ENCODE peak calls at places on chromosome 17, in seven cellular contexts. P is HFFc6, B is heart left ventricle, J is bronchial epithelial cell, V is stomach, A is ascending aorta, K is Caco-2. I is an unnamed sample.

GRCh38 chr17:18326572-18326971 is 11.5 kb downstream of the SMCR8 start:
- DNase-seq in V (no peak), B (no peak), P (no peak), K (no peak), A (no peak), J (no peak), I (no peak)

GRCh38 chr17:75531724-75532090 is 6.2 kb downstream of the LLGL2 start:
- DNase-seq in K (peak), B (no peak), J (peak), V (no peak), A (no peak), P (no peak), I (no peak)

GRCh38 chr17:32443827-32444300 is 446 bp upstream of the PSMD11 start:
- DNase-seq in J (no peak), V (no peak), K (no peak), B (no peak), P (no peak), A (no peak), I (no peak)

GRCh38 chr17:10757658-10758057 is 27.8 kb upstream of the TMEM220 start:
- DNase-seq in P (no peak), V (no peak), J (no peak), A (no peak), K (no peak), B (no peak), I (no peak)

GRCh38 chr17:7640783-7641182 is 9.9 kb upstream of the ATP1B2 start:
- DNase-seq in J (no peak), B (no peak), A (no peak), P (no peak), K (no peak), V (no peak), I (no peak)

GRCh38 chr17:48760411-48760810 is 31.9 kb upstream of the HOXB13 start:
- DNase-seq in P (no peak), J (no peak), V (no peak), A (no peak), B (no peak), K (no peak), I (no peak)

GRCh38 chr17:30378191-30378796 is 433 bp upstream of the CPD start:
- DNase-seq in P (no peak), K (no peak), J (no peak), B (peak), V (peak), A (no peak), I (no peak)

GRCh38 chr17:60398227-60398959 is 6.5 kb upstream of the USP32 start:
- DNase-seq in P (no peak), J (no peak), K (no peak), A (no peak), V (no peak), B (no peak), I (no peak)

GRCh38 chr17:27239046-27239445 is 54.9 kb upstream of the WSB1 start:
- DNase-seq in P (no peak), V (no peak), A (no peak), J (no peak), K (no peak), B (no peak), I (no peak)

GRCh38 chr17:12089809-12090384 is 69.2 kb downstream of the MAP2K4 start:
- DNase-seq in J (peak), A (no peak), B (no peak), V (no peak), K (no peak), P (peak), I (no peak)

GRCh38 chr17:62627904-62628603 is 584 bp downstream of the MRC2 start:
- DNase-seq in P (peak), A (peak), B (no peak), K (no peak), V (no peak), J (no peak), I (no peak)

GRCh38 chr17:57649731-57650484 is 95.2 kb downstream of the CCDC182 start:
- DNase-seq in V (no peak), A (no peak), K (no peak), B (no peak), J (peak), P (no peak), I (no peak)

GRCh38 chr17:28901866-28902818 is 737 bp downstream of the DHRS13 start:
- DNase-seq in P (no peak), B (peak), K (peak), V (peak), A (peak), J (no peak), I (no peak)

GRCh38 chr17:742147-742793 is 9.8 kb downstream of the GEMIN4 start:
- DNase-seq in V (no peak), K (no peak), B (no peak), J (no peak), A (no peak), P (no peak), I (no peak)

GRCh38 chr17:50560185-50560824 is at the start of gene CACNA1G:
- DNase-seq in K (peak), P (peak), J (peak), V (peak), B (peak), A (peak), I (no peak)

GRCh38 chr17:61403846-61404701 is 4.4 kb downstream of the TBX2 start:
- DNase-seq in K (no peak), P (peak), V (no peak), A (no peak), B (no peak), J (peak), I (peak)

GRCh38 chr17:42120161-42121065 is 754 bp downstream of the KAT2A start:
- DNase-seq in P (no peak), B (no peak), V (no peak), K (no peak), J (no peak), A (no peak), I (no peak)

GRCh38 chr17:17609121-17609520 is 17.6 kb upstream of the PEMT start:
- DNase-seq in J (no peak), P (no peak), K (no peak), A (no peak), B (no peak), V (no peak), I (no peak)

GRCh38 chr17:77844681-77845080 is 113.8 kb upstream of the TNRC6C start:
- DNase-seq in P (no peak), J (no peak), V (no peak), K (no peak), B (no peak), A (peak), I (peak)

GRCh38 chr17:76599699-76600460 is 14.2 kb upstream of the ST6GALNAC2 start:
- DNase-seq in V (no peak), J (peak), K (no peak), B (no peak), P (no peak), A (no peak), I (no peak)

GRCh38 chr17:70345061-70345460 is 175.7 kb downstream of the KCNJ2 start:
- DNase-seq in P (no peak), K (no peak), V (no peak), J (no peak), A (no peak), B (no peak), I (no peak)

GRCh38 chr17:47720754-47721533 is 12.1 kb upstream of the TBX21 start:
- DNase-seq in A (no peak), J (peak), V (no peak), K (no peak), B (no peak), P (peak), I (no peak)

GRCh38 chr17:56300191-56300590 is 146.9 kb downstream of the ANKFN1 start:
- DNase-seq in B (no peak), A (no peak), P (no peak), K (no peak), J (no peak), V (no peak), I (no peak)

GRCh38 chr17:48601528-48602430 is 3.0 kb downstream of the HOXB6 start:
- DNase-seq in K (peak), B (no peak), P (no peak), J (no peak), V (no peak), A (no peak), I (no peak)

GRCh38 chr17:83144421-83145357 is 65.3 kb downstream of the METRNL start:
- DNase-seq in K (no peak), P (no peak), V (no peak), J (no peak), B (no peak), A (no peak), I (peak)

GRCh38 chr17:33964344-33964979 is 290.6 kb upstream of the CCL2 start:
- DNase-seq in A (no peak), K (no peak), B (no peak), V (no peak), P (no peak), J (no peak), I (no peak)

GRCh38 chr17:76714336-76714735 is 3.6 kb upstream of the MXRA7 start:
- DNase-seq in B (no peak), V (no peak), K (no peak), A (no peak), J (no peak), P (no peak), I (no peak)

GRCh38 chr17:74249966-74250365 is 24.1 kb upstream of the DNAI2 start:
- DNase-seq in P (no peak), A (no peak), K (no peak), J (no peak), V (no peak), B (peak), I (no peak)

GRCh38 chr17:75352079-75352569 is 53.4 kb downstream of the GRB2 start:
- DNase-seq in J (peak), A (no peak), V (peak), K (no peak), P (no peak), B (no peak), I (no peak)

GRCh38 chr17:61783556-61784304 is 79.6 kb downstream of the BRIP1 start:
- DNase-seq in J (no peak), B (no peak), A (no peak), V (no peak), K (no peak), P (no peak), I (no peak)

GRCh38 chr17:9195961-9196668 is 174.8 kb downstream of the NTN1 start:
- DNase-seq in P (no peak), A (no peak), B (no peak), V (no peak), J (no peak), K (peak), I (no peak)

GRCh38 chr17:6936370-6937028 is 59.4 kb upstream of the ALOX12 start:
- DNase-seq in A (no peak), V (no peak), K (no peak), J (no peak), B (peak), P (peak), I (no peak)

GRCh38 chr17:48297825-48298224 is 132.2 kb downstream of the SKAP1 start:
- DNase-seq in A (no peak), K (no peak), J (no peak), B (no peak), V (no peak), P (no peak), I (no peak)

GRCh38 chr17:40122944-40123810 is 1.4 kb downstream of the MSL1 start:
- DNase-seq in P (no peak), B (peak), V (no peak), K (peak), A (no peak), J (no peak), I (no peak)

GRCh38 chr17:13465678-13466077 is 136.1 kb downstream of the HS3ST3A1 start:
- DNase-seq in K (no peak), J (no peak), V (no peak), P (no peak), A (no peak), B (no peak), I (no peak)

GRCh38 chr17:336110-337021 is 16.2 kb downstream of the RPH3AL start:
- DNase-seq in J (no peak), V (peak), K (peak), P (no peak), B (peak), A (peak), I (no peak)

GRCh38 chr17:47629826-47630225 is 19.9 kb upstream of the KPNB1 start:
- DNase-seq in A (no peak), B (no peak), K (no peak), P (no peak), J (no peak), V (no peak), I (no peak)

DNA sequence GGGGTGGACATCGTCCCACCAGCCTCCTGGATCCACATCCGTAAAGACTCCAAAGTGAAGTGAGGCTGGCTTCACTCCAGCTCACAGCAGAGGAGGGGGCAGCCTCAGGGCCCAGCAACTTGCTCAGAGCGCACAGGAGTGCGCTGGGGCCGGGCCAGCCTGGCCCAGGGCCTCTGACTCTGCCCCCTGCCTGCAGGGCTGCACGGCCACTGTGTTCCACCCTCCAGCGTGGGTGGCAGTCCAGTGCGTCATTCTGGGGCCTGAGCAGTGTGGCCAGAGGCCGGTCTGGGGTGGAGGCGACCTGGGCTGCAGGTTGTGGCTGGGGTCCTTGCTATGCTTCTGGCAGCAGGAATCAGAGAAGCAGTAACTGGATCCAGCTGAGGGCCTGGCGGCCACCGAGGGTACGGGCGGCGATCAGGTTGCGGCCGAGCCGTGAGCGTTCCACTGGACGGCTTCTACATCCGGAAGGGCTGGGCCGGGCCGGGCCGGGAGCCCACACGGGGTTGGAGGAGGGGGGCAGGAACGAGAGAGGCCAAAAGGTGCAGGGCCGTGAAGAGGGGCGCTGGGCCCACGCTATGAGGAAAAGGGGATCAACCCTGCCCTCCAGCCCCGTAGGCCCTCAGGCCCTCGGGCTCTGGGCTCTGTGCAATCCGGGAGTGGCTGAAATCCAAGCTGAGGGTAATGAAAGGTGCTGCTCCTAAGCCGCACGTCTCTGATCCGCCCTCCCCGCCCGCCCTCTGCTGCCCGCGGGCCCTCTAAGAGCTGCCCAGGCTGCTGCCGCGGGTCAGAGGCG is at the start of gene FSCN2:
- DNase-seq in P (no peak), K (no peak), B (no peak), A (no peak), V (peak), J (no peak), I (no peak)
- TF ChIP-seq CTCF in P (peak), K (no peak), B (no peak), A (no peak), V (peak), J (no peak), I (peak)

DNA sequence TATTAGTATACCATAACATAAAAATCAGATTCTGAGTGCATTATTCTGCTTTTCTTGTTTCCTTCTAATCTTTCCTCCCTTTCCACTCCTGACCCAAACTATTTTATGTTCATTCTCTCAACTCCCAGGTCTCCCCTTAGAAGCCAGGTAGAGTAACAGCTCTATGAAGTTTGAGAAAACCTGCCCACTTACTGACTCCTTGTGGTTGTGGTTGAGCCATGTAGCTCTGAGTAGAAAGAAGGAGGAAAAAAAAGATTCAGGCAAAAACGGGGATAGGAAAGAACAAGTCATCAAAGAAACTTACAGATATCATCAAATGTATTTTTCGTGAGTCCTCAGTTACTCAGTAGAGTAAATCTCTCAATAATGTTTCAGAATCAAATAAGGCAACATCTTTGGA is 216.7 kb downstream of the PMP22 start:
- DNase-seq in V (no peak), J (peak), A (no peak), B (no peak), P (no peak), K (no peak), I (no peak)
- TF ChIP-seq CTCF in V (no peak), J (no peak), A (no peak), B (no peak), P (no peak), K (no peak), I (peak)

GRCh38 chr17:38871247-38871991 is 1.6 kb downstream of the LASP1 start:
- DNase-seq in B (peak), J (peak), V (peak), A (peak), K (peak), P (peak), I (no peak)
- TF ChIP-seq CTCF in B (no peak), J (peak), V (no peak), A (no peak), K (no peak), P (peak), I (peak)

DNA sequence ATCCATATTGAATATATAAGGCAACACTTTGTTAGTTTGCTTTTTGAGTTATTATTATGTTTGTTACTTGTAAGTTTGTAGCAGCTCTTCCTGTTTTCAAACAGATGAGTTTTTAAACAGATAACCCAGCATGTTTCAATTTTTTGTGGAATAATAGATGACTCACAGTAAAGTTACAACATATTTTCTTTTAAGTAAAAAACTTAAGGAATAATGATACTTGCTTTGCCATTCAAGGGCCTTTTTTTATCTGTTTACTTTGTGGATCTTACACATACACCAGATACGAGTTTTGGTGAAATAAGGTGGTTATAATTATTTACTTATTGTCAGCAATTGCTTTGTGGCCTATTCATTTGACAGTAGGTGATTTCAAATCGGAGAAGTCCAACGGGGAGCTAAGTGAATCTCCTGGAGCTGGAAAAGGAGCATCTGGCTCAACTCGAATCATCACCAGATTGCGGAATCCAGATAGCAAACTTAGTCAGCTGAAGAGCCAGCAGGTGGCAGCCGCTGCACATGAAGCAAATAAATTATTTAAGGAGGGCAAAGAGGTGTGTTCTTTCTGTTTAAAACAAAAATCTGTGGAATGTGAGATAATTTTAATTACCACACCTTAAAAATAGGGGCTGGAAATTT is 66.3 kb downstream of the BPTF start:
- DNase-seq in A (no peak), V (no peak), K (peak), J (peak), P (peak), B (no peak), I (no peak)
- TF ChIP-seq CTCF in A (no peak), V (no peak), K (no peak), J (peak), P (peak), B (no peak), I (peak)

GRCh38 chr17:4706121-4706520 is 2.2 kb upstream of the PELP1 start:
- DNase-seq in K (no peak), J (peak), A (no peak), P (no peak), B (no peak), V (no peak), I (no peak)
- TF ChIP-seq CTCF in K (no peak), J (no peak), A (no peak), P (no peak), B (no peak), V (no peak), I (no peak)

GRCh38 chr17:2416010-2416734 is 15.3 kb upstream of the MNT start:
- DNase-seq in B (peak), A (peak), P (peak), K (peak), J (peak), V (peak), I (peak)

GRCh38 chr17:2414665-2415064 is 13.8 kb upstream of the MNT start:
- DNase-seq in J (no peak), K (no peak), B (no peak), A (no peak), P (no peak), V (no peak), I (peak)

GRCh38 chr17:2415081-2415480 is 14.2 kb upstream of the MNT start:
- DNase-seq in A (no peak), P (no peak), J (no peak), K (no peak), V (no peak), B (no peak), I (peak)

GRCh38 chr17:2410951-2411350 is 10.1 kb upstream of the MNT start:
- DNase-seq in K (no peak), V (no peak), B (no peak), J (no peak), P (no peak), A (no peak), I (peak)

GRCh38 chr17:2412561-2413021 is 11.7 kb upstream of the MNT start:
- DNase-seq in P (no peak), J (no peak), K (no peak), V (no peak), B (no peak), A (peak), I (peak)
- TF ChIP-seq CTCF in P (peak), J (peak), K (no peak), V (no peak), B (no peak), A (peak), I (peak)